ENCODE peak calls at places on chromosomes 6 and 20, in six cellular contexts. K is glutamatergic neuron, D is left ventricle myocardium inferior, I is neural crest cell, J is endothelial cell, L is cardiac fibroblast. X is an unnamed sample.

GRCh38 chr20:45378191-45378590 is at the start of gene TP53TG5:
- DNase-seq in K (no peak), D (no peak), I (no peak), J (no peak), L (no peak), X (no peak)

GRCh38 chr20:2692886-2693285 is 306 bp downstream of the EBF4 start:
- DNase-seq in K (peak; percentile 48), D (no peak), I (no peak), J (no peak), L (no peak), X (peak; percentile 46)

GRCh38 chr6:56841372-56841749 is 113.5 kb upstream of the BEND6 start:
- DNase-seq in K (no peak), D (no peak), I (no peak), J (no peak), L (no peak), X (no peak)

GRCh38 chr6:150881911-150882481 is 16.5 kb downstream of the MTHFD1L start:
- DNase-seq in K (no peak), D (peak; percentile 57), I (peak; percentile 34), J (peak; percentile 40), L (peak; percentile 97), X (no peak)

GRCh38 chr20:23643665-23644064 is 5.9 kb upstream of the CST3 start:
- DNase-seq in K (no peak), D (no peak), I (no peak), J (no peak), L (no peak), X (no peak)

GRCh38 chr6:149862901-149863595 is 1.1 kb downstream of the LRP11 start:
- DNase-seq in K (peak; percentile 74), D (peak; percentile 76), I (peak; percentile 56), J (peak; percentile 62), L (peak; percentile 63), X (peak; percentile 34)

GRCh38 chr6:30568245-30568644 is 3.0 kb upstream of the ABCF1 start:
- DNase-seq in K (no peak), D (no peak), I (no peak), J (no peak), L (no peak), X (no peak)

GRCh38 chr6:43517503-43518357 is 841 bp downstream of the POLR1C start:
- DNase-seq in K (no peak), D (no peak), I (no peak), J (no peak), L (no peak), X (no peak)

GRCh38 chr6:166277021-166277420 is 31.2 kb downstream of the PRR18 start:
- DNase-seq in K (no peak), D (no peak), I (no peak), J (no peak), L (no peak), X (no peak)

DNA sequence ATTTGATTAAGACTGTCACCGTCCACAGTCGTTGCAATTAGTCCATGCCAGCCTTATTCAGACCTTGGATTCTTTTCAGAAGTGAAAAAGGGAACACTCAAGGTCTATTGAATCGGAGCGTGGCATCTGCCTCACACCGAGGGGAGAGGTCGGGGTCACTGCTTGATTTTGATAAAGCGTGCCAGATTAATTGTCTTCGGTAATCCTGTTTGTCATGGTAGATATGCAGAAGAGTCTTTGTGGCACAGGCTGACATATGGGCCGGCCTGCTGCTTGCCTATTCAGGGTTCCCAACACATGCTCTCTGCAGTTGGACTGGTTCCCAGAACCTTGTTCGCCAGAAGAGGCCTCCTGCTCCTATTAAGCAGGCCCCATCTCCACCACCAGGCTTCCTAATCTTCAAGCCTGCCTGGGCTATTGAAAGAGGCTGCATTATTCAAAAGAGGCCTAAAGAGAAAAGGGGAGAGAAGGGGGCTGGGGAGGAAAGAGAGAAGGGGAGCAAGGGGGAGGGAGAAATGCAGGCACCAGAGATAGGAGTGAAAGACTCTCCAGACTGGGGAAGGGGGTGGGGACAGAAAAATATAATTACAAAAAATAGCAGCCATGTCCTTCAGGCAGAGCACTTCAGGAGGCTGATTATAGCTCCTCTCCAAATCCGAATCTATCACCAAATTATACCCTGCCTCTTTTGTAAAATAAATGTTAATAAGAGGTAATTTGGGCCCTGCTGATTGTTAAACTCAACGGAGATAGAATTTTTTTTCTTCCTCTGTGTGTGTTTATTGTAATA is 611.3 kb downstream of the HDGFL1 start:
- DNase-seq in K (peak; percentile 59), D (peak; percentile 64), I (peak; percentile 5), J (no peak), L (peak; percentile 61), X (no peak)
- TF ChIP-seq CTCF in K (no peak), D (no peak), I (no peak), J (no peak), L (no peak), X (no peak)

GRCh38 chr6:109381747-109382575 is at the start of gene CD164:
- DNase-seq in K (peak; percentile 96), D (peak; percentile 94), I (peak; percentile 92), J (peak; percentile 92), L (peak; percentile 96), X (peak; percentile 93)
- TF ChIP-seq CTCF in K (no peak), D (no peak), I (no peak), J (no peak), L (no peak), X (no peak)

DNA sequence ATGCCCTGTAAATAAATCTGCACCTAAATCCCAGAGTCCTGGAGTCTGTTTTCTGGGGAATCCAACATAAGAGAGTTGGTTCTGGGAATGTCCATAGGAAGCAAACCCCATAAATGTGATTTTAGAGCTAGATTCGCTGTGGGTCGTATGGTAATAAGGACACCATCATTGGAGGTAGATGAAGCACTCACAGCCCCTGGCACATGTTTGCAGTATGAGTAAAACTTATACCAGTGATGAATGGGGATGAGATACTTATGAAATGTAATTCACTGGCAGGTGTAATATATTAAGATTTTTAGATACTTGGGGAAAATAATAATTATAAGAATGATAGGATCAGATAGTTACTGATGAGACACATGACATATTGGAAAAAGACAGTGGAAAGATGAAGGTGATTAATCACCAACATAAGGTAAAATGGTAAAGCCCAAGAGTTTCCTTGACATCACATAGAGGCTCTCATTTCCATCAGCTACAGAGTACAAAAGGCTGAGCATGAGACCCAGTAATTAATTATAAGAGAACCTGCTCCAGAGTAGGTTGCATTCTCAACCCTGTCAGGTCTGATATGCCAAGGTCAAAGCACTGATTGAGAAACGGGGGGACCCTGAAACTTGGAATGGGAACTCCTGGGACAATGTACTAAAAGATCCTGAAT is 44.7 kb upstream of the THEMIS start:
- DNase-seq in K (no peak), D (no peak), I (no peak), J (no peak), L (no peak), X (no peak)
- TF ChIP-seq CTCF in K (no peak), D (no peak), I (no peak), J (no peak), L (no peak), X (no peak)

DNA sequence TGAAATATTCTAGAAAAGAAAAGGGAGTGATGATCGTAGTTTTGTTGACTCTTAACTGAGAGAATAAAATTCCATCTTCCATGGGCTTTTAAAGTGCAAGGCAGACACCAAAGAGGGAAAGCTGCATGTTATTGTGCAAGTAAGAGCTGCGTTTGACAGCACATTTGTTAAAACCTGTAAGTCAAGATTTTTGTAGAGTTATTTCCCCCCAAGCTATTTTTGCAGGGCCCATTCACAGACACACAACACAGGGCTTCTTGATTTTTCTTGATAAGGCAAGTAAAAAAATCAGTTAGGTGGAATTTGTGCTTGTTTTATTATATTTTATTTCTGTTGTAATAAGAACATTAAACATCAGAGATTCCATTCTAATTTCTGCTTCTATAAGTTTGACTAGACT is 13.8 kb downstream of the CFAP206 start:
- DNase-seq in K (no peak), D (no peak), I (no peak), J (no peak), L (no peak), X (no peak)
- TF ChIP-seq CTCF in K (no peak), D (no peak), I (no peak), J (no peak), L (no peak), X (no peak)

GRCh38 chr6:17505062-17505476 is 95.0 kb upstream of the FAM8A1 start:
- DNase-seq in K (no peak), D (no peak), I (no peak), J (no peak), L (peak; percentile 14), X (no peak)
- TF ChIP-seq CTCF in K (peak; percentile 52), D (peak; percentile 27), I (peak; percentile 56), J (peak; percentile 55), L (peak; percentile 25), X (no peak)

DNA sequence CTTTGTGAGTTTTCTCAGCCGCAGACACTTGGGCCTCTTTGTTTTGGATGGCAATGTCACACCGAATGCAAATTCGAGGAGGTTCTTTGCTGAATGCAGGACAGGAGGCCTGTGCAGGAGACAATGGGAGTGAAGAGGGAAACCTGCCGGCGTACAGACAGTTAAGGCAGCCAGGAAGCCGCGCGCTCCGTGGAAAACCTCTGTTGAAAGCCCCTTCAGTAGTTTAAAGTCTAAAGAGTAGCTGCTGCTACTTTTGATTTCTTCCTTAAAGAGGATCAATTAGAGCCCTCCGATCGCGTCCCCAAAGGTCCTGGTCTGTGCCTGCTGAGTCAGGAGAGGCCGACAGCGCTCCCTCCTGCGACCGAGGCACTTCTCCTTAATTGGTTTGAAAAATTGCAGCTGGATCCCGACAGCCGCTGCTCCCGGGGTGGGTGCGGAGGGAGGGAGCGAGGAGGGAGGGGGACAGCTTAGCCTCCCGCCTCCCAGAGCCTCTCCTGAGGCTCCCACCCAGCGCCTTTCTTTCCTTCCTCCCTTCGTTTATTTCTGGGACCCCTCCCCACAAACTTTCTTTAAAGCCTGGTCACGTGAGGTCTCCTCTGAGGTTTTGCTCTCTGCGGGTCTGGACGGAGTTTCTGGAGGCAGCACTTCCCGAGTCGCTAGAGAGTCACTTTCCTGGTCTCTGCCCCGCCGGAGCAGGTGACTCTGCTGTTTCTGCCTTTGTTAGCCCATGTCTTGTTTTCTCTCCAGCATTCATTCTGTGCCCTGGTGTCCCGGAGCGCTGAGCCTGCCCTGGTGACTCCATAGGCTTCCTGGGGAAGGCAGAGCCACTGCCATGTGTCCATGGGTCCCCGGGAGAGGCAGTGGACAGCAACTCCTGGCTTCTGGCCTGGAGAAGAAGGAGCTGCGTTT is 22.3 kb upstream of the RPP40 start:
- DNase-seq in K (peak; percentile 74), D (peak; percentile 58), I (peak; percentile 38), J (peak; percentile 63), L (peak; percentile 35), X (no peak)
- TF ChIP-seq CTCF in K (no peak), D (peak; percentile 29), I (peak; percentile 27), J (no peak), L (no peak), X (no peak)

GRCh38 chr20:63819224-63819917 is 11.7 kb downstream of the ZBTB46 start:
- DNase-seq in K (no peak), D (peak; percentile 44), I (no peak), J (no peak), L (peak; percentile 49), X (no peak)
- TF ChIP-seq CTCF in K (no peak), D (peak; percentile 60), I (peak; percentile 37), J (no peak), L (peak; percentile 35), X (peak; percentile 22)

GRCh38 chr6:81752969-81753708 is 658 bp upstream of the TENT5A start:
- DNase-seq in K (peak; percentile 83), D (peak; percentile 96), I (peak; percentile 71), J (peak; percentile 83), L (peak; percentile 89), X (peak; percentile 78)
- TF ChIP-seq CTCF in K (no peak), D (peak; percentile 14), I (no peak), J (no peak), L (peak; percentile 23), X (no peak)

GRCh38 chr6:160519603-160520042 is 144.5 kb downstream of the LPA start:
- DNase-seq in K (no peak), D (no peak), I (no peak), J (no peak), L (peak; percentile 74), X (peak; percentile 76)

GRCh38 chr6:160523223-160523622 is 140.9 kb downstream of the LPA start:
- DNase-seq in K (no peak), D (no peak), I (no peak), J (no peak), L (no peak), X (no peak)

GRCh38 chr6:160519133-160519532 is 144.9 kb downstream of the LPA start:
- DNase-seq in K (no peak), D (no peak), I (no peak), J (no peak), L (no peak), X (no peak)

GRCh38 chr6:160520043-160520904 is 143.8 kb downstream of the LPA start:
- DNase-seq in K (peak; percentile 85), D (peak; percentile 75), I (peak; percentile 83), J (peak; percentile 87), L (peak; percentile 43), X (peak; percentile 48)
- TF ChIP-seq CTCF in K (peak; percentile 36), D (peak; percentile 37), I (peak; percentile 45), J (peak; percentile 51), L (no peak), X (no peak)